ENCODE peak calls at places on chromosomes 13 and 19, in eight cellular contexts. R, N, E, J, B, W, L and M are unnamed samples.

GRCh38 chr13:80476953-80477352 is 136.0 kb upstream of the SPRY2 start:
- DNase-seq in B (no peak), E (no peak), R (no peak), N (no peak), J (no peak), L (no peak), W (no peak), M (no peak)

GRCh38 chr19:383922-384800 is 24.8 kb downstream of the C2CD4C start:
- DNase-seq in W (no peak), B (no peak), R (no peak), N (no peak), E (no peak), J (no peak), L (peak; percentile 85), M (no peak)

GRCh38 chr13:33740134-33740538 is 77.8 kb upstream of the RFC3 start:
- DNase-seq in L (no peak), J (no peak), W (no peak), N (no peak), R (peak; percentile 92), E (no peak), B (peak; percentile 45), M (no peak)

GRCh38 chr13:40875048-40875447 is 85.6 kb downstream of the SLC25A15 start:
- DNase-seq in E (no peak), R (no peak), L (no peak), W (no peak), N (no peak), J (no peak), B (peak; percentile 14), M (no peak)

GRCh38 chr13:63696055-63696454 is 2280.4 kb upstream of the PCDH20 start:
- DNase-seq in E (no peak), L (no peak), J (no peak), W (no peak), R (peak; percentile 62), B (no peak), N (no peak), M (no peak)

GRCh38 chr13:98482476-98483444 is 94.1 kb downstream of the STK24 start:
- DNase-seq in E (peak; percentile 71), R (peak; percentile 67), N (peak; percentile 83), L (no peak), W (no peak), J (peak; percentile 31), B (peak; percentile 67), M (peak; percentile 84)

GRCh38 chr13:32903720-32904119 is 112.5 kb upstream of the KL start:
- DNase-seq in W (no peak), J (no peak), L (no peak), B (no peak), N (no peak), R (peak; percentile 61), E (no peak), M (no peak)

GRCh38 chr13:41059466-41059865 is 1.8 kb upstream of the WBP4 start:
- DNase-seq in E (no peak), R (no peak), W (no peak), J (no peak), B (peak; percentile 16), N (no peak), L (no peak), M (no peak)

GRCh38 chr13:101876951-101877350 is 424.5 kb downstream of the ITGBL1 start:
- DNase-seq in N (no peak), E (no peak), R (no peak), B (no peak), J (no peak), W (no peak), L (no peak), M (no peak)

GRCh38 chr19:2469102-2469914 is 6.6 kb upstream of the GADD45B start:
- DNase-seq in L (no peak), E (no peak), J (no peak), B (peak; percentile 69), R (peak; percentile 80), W (no peak), N (peak; percentile 77), M (no peak)

GRCh38 chr19:2820112-2820702 is 539 bp downstream of the ZNF554 start:
- DNase-seq in J (no peak), R (no peak), B (no peak), L (no peak), N (no peak), E (peak; percentile 27), W (no peak), M (no peak)

GRCh38 chr19:843180-843835 is 2.5 kb downstream of the PRTN3 start:
- DNase-seq in R (no peak), J (no peak), N (no peak), B (no peak), L (no peak), E (no peak), W (no peak), M (no peak)

GRCh38 chr13:112674412-112675383 is 15.1 kb upstream of the ATP11A start:
- DNase-seq in J (no peak), W (no peak), N (no peak), L (peak; percentile 42), R (no peak), B (no peak), E (no peak), M (no peak)

GRCh38 chr13:26623125-26623524 is 65.6 kb downstream of the WASF3 start:
- DNase-seq in L (no peak), R (no peak), N (no peak), J (no peak), E (no peak), W (no peak), B (no peak), M (no peak)

GRCh38 chr19:34960103-34960805 is 3.8 kb downstream of the ZNF792 start:
- DNase-seq in B (peak; percentile 17), J (no peak), N (no peak), R (peak; percentile 93), W (no peak), L (peak; percentile 20), E (no peak), M (no peak)

GRCh38 chr19:55452381-55453325 is 8.8 kb downstream of the ISOC2 start:
- DNase-seq in N (peak; percentile 90), R (peak; percentile 59), B (peak; percentile 40), W (peak; percentile 91), J (no peak), E (peak; percentile 46), L (peak; percentile 95), M (peak; percentile 47)

GRCh38 chr13:83223546-83223945 is 658.7 kb downstream of the SLITRK1 start:
- DNase-seq in E (no peak), N (no peak), W (no peak), J (no peak), R (no peak), L (no peak), B (no peak), M (no peak)

GRCh38 chr13:80442613-80443012 is 101.7 kb upstream of the SPRY2 start:
- DNase-seq in R (no peak), B (no peak), E (no peak), L (no peak), J (no peak), N (no peak), W (no peak), M (no peak)

GRCh38 chr13:94382960-94383359 is 96.5 kb downstream of the DCT start:
- DNase-seq in E (no peak), J (no peak), L (no peak), N (no peak), R (no peak), B (no peak), W (no peak), M (no peak)

GRCh38 chr19:58088521-58089052 is 9.4 kb downstream of the ZSCAN18 start:
- DNase-seq in J (no peak), B (no peak), N (no peak), W (no peak), E (no peak), R (no peak), L (no peak), M (no peak)

GRCh38 chr13:31380728-31381127 is 181.0 kb downstream of the B3GLCT start:
- DNase-seq in J (no peak), N (no peak), R (no peak), B (no peak), W (no peak), E (no peak), L (no peak), M (no peak)

DNA sequence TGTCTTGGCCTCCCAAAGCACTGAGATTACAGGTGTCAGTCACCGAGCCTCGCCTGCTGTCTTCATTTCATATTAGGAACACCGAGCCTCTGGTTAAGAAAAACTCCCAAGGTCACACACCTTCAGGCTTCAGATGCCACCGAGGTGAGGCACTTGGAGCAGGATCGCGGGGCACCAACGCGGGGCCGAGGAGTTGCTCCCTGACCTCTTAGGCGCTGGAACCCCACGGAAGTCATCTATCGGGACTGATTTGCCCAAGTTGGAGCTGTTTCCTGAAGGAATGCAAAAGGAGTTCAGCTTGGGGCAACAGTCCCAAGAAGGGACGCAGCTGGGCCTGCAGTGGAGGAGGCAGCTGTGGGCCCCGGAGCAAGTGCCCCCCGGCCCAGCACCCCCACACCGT is 50.3 kb upstream of the XPO4 start:
- DNase-seq in N (no peak), J (no peak), E (no peak), R (no peak), B (no peak), W (no peak), L (no peak), M (no peak)
- H3K27ac ChIP-seq in N (no peak overlapping the region), J (no peak overlapping the region), E (no peak overlapping the region), R (no peak overlapping the region), B (no peak overlapping the region), W (no peak overlapping the region), L (no peak overlapping the region), M (no peak overlapping the region)

DNA sequence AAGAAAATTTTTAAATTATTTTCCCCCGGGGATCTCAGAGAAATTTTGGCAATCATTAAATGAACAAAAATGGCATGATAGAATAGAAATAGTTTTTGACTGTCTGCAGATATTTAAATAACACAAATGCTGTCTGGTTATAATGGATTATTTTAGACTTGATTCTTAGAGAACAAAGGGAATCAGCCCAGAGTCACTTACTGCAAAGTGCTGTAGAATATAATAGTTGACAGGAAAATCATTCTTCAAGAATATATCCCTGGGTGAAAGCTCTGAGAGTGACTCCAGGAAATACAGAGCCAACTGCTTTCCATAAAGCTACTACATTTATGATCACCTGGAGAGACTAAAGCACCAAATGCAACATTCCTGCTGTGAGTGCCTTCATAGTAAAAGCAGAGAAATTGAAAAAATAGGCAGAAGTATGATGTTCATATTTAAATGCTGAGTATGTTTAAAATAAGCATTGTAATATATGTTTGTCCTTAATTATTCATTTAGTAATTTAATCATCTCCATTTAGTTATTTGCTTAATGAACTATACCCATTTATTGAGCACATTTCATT is 1765.8 kb downstream of the SLITRK1 start:
- DNase-seq in B (no peak), L (no peak), R (no peak), E (no peak), J (no peak), N (no peak), W (no peak), M (no peak)
- H3K9me3 ChIP-seq in B (no peaks in the 10 kb centered on the region), L (no peaks in the 10 kb centered on the region), R (no peaks in the 10 kb centered on the region), E (no peaks in the 10 kb centered on the region), J (no peaks in the 10 kb centered on the region), N (no peaks in the 10 kb centered on the region), W (no peaks in the 10 kb centered on the region), M (no peaks in the 10 kb centered on the region)

GRCh38 chr13:46531953-46532352 is 21.0 kb upstream of the LRCH1 start:
- DNase-seq in B (no peak), E (no peak), R (no peak), N (no peak), W (no peak), J (no peak), L (no peak), M (no peak)
- H3K27ac ChIP-seq in B (no peak overlapping the region), E (no peak overlapping the region), R (no peak overlapping the region), N (no peak overlapping the region), W (peak overlapping the region; percentile 88), J (no peak overlapping the region), L (no peak overlapping the region), M (no peak overlapping the region)

DNA sequence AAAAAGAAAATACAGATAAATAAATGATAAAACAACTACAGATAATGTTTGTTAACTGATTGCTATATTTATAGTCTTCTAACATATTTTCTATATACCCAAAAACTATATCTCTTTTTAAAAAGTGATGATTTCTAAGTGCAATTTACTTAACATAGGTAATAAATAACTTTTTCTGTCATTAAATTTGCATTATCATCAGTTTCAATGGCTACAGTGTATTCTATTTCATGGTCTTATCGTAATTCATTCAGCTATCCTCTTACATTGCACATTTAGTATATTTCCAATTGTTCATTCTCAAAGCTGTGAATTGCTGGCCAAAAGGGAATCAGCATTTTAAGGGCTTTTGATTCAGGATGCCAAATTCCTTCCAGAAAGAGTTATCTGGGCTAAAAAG is 3.6 kb downstream of the ZNF180 start:
- DNase-seq in R (no peak), W (no peak), J (no peak), L (no peak), B (no peak), E (no peak), N (no peak), M (no peak)
- H3K9me3 ChIP-seq in R (peaks cover 24% of the 10 kb centered on the region), W (peaks cover 29% of the 10 kb centered on the region), J (peaks cover 79% of the 10 kb centered on the region), L (peaks cover 60% of the 10 kb centered on the region), B (peaks cover 20% of the 10 kb centered on the region), E (peaks cover 50% of the 10 kb centered on the region), N (peaks cover 72% of the 10 kb centered on the region), M (no peaks in the 10 kb centered on the region)